ENCODE peak calls at places on chromosomes 7 and 10, in nine cellular contexts. W is PC-3, D is Karpas-422, P is GM23248, N is HCT116, Z is GM23338, J is OCI-LY7, U is MM.1S, H is hepatocyte. R is an unnamed sample. For H3K9me2, the result is how much of the 10 kb centered on the place peaks cover.

GRCh38 chr10:73625004-73625883 is 16.0 kb downstream of the MYOZ1 start:
- DNase-seq in P (peak), N (no peak), U (peak), W (peak), D (peak), Z (peak), H (peak), J (peak), R (peak)

GRCh38 chr7:50564630-50565558 is at the start of gene DDC:
- DNase-seq in P (no peak), U (no peak), D (no peak), H (peak), Z (no peak), N (no peak), W (no peak), J (no peak), R (no peak)

GRCh38 chr7:76244781-76245391 is 43.2 kb downstream of the SRRM3 start:
- DNase-seq in P (no peak), W (no peak), D (no peak), U (no peak), J (no peak), Z (no peak), N (no peak), H (no peak), R (no peak)

GRCh38 chr10:93458821-93459257 is 23.3 kb downstream of the MYOF start:
- DNase-seq in W (peak), P (peak), D (no peak), H (peak), U (no peak), Z (peak), N (peak), J (no peak), R (peak)

GRCh38 chr7:115338016-115338415 is 416.1 kb downstream of the MDFIC start:
- DNase-seq in U (no peak), Z (no peak), W (no peak), J (no peak), H (no peak), N (no peak), P (no peak), D (no peak), R (no peak)

GRCh38 chr7:94223375-94224084 is 171.2 kb upstream of the COL1A2 start:
- DNase-seq in H (peak), U (no peak), P (peak), Z (peak), W (peak), N (peak), D (no peak), J (peak), R (peak)

GRCh38 chr7:157864911-157865310 is 528.1 kb downstream of the DNAJB6 start:
- DNase-seq in J (no peak), U (no peak), H (no peak), W (no peak), P (no peak), N (no peak), Z (no peak), D (no peak), R (no peak)

GRCh38 chr10:97673736-97674525 is 13.1 kb downstream of the AVPI1 start:
- DNase-seq in D (no peak), N (no peak), U (no peak), W (peak), J (no peak), P (peak), H (no peak), Z (no peak), R (no peak)

GRCh38 chr10:93695720-93696119 is 6.7 kb downstream of the FRA10AC1 start:
- DNase-seq in W (no peak), P (no peak), D (no peak), Z (no peak), J (no peak), N (no peak), U (no peak), H (no peak), R (no peak)

GRCh38 chr7:157689269-157690057 is 352.7 kb downstream of the DNAJB6 start:
- DNase-seq in Z (no peak), N (no peak), D (no peak), H (no peak), U (no peak), J (no peak), W (no peak), P (no peak), R (no peak)

GRCh38 chr7:68309806-68310205 is 1288.5 kb upstream of the AUTS2 start:
- DNase-seq in H (no peak), P (no peak), D (no peak), U (no peak), Z (no peak), N (no peak), J (no peak), W (no peak), R (no peak)

GRCh38 chr10:123295644-123296043 is 141.4 kb downstream of the BUB3 start:
- DNase-seq in U (no peak), P (no peak), D (peak), W (no peak), H (no peak), Z (no peak), J (peak), N (no peak), R (no peak)

GRCh38 chr10:61332506-61332905 is 120.7 kb downstream of the TMEM26 start:
- DNase-seq in H (peak), J (no peak), N (no peak), P (no peak), Z (no peak), W (peak), U (no peak), D (no peak), R (no peak)

GRCh38 chr7:118629898-118630469 is 405.5 kb downstream of the ANKRD7 start:
- DNase-seq in W (no peak), U (no peak), H (no peak), D (no peak), P (no peak), J (no peak), Z (peak), N (no peak), R (no peak)

GRCh38 chr10:22649390-22649841 is 65.0 kb downstream of the PIP4K2A start:
- DNase-seq in J (no peak), H (no peak), N (no peak), D (no peak), U (no peak), Z (no peak), W (no peak), P (no peak), R (no peak)

GRCh38 chr7:102418603-102419002 is 14.8 kb upstream of the ORAI2 start:
- DNase-seq in N (no peak), H (no peak), P (no peak), W (no peak), D (no peak), Z (no peak), U (no peak), J (no peak), R (no peak)

GRCh38 chr10:86757110-86757790 is 831 bp downstream of the BMPR1A start:
- DNase-seq in Z (peak), U (no peak), P (peak), N (peak), H (peak), J (no peak), W (peak), D (no peak), R (peak)

GRCh38 chr10:9243861-9244515 is 1189.5 kb downstream of the GATA3 start:
- DNase-seq in D (no peak), J (no peak), W (no peak), Z (no peak), U (no peak), H (no peak), N (no peak), P (no peak), R (no peak)

GRCh38 chr10:45451407-45451806 is 77.4 kb downstream of the ALOX5 start:
- DNase-seq in D (no peak), U (no peak), Z (no peak), P (no peak), H (no peak), W (no peak), N (no peak), J (no peak), R (no peak)

GRCh38 chr10:43212043-43212721 is 54.7 kb downstream of the RASGEF1A start:
- DNase-seq in J (no peak), U (no peak), D (no peak), W (no peak), H (no peak), Z (no peak), N (no peak), P (no peak), R (no peak)
- H3K9me2 ChIP-seq in J (under half), U (under half), D (under half), W (under half), H (under half), Z (under half), N (under half), P (under half), R (under half)

DNA sequence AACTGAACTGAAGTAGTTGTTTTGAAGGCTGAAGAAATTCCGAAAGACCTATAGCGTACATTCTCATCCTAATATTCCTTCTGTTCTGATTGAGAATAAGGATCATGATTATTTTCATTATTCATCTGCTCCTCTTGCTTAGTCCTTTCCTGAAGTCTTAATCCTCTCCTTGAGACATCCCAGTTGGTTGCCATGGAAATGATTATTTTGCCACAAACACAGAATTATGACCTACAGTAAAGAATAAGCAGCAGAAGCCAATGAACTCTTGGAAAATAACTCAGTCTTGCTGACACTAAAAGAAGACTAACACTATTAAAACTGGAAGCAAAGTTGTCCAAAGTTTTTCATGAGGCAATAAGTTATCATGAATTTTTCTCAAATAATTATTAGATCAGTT is 47.8 kb upstream of the JAZF1 start:
- DNase-seq in J (no peak), Z (no peak), D (no peak), W (no peak), P (peak), U (no peak), N (no peak), H (peak), R (no peak)
- H3K9me2 ChIP-seq in J (under half), Z (under half), D (under half), W (under half), P (under half), U (under half), N (under half), H (under half), R (under half)

GRCh38 chr10:125066704-125067447 is 93.5 kb downstream of the CTBP2 start:
- DNase-seq in Z (no peak), D (no peak), N (no peak), W (no peak), J (no peak), P (no peak), H (no peak), U (no peak), R (no peak)
- H3K9me2 ChIP-seq in Z (under half), D (under half), N (under half), W (under half), J (under half), P (under half), H (under half), U (under half), R (under half)

DNA sequence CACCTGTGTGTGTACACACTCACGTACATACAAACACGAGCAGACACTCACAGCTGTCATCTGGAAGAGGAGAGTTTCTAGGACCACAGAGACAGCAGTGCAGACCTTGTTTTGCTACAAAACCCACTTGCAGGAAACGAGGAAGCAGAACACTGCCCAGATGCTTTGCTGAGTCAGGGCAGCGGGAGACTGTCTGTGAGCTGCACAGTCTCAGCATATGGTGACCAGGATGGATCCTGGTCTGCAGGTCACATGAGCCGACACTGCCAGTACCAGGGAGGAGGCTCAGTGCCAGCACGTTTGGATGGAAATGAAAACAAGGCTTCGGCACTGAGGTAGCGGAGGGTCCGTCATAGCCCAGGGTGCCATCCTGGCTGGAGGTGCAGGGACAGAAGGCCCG is 117.6 kb upstream of the DPP6 start:
- DNase-seq in P (no peak), Z (no peak), D (no peak), H (no peak), J (no peak), U (peak), W (no peak), N (no peak), R (no peak)
- H3K9me2 ChIP-seq in P (under half), Z (under half), D (under half), H (under half), J (under half), U (under half), W (under half), N (under half), R (under half)

DNA sequence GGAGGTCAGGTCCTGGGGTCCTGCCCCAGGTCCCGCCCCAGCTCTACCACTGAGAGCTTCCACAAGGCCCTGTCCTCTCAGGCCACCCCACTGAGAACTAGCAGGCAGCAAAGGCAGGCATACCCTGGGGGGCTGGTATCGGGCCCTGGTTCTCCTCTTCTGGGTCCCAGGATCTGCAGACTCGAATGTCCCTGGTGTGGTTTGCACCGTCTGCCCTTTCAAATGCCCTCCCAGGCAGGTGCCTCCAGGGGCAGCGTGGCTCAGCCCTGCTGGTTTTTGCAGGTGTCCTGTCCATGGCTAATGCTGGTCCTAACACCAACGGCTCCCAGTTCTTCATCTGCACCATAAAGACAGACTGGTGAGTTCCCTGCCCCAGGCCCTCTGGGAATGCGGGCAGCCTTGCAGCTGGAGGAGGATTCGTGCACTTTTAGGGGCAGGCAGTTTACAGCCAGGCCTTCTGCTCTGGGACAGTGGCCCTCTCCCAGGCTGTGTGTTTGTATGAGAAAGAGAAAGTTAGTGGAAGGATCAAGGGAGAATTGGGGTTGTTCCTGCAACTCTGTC is 4.8 kb downstream of the PPIF start:
- DNase-seq in P (no peak), Z (no peak), D (no peak), J (no peak), H (no peak), W (no peak), N (no peak), U (no peak), R (no peak)
- H3K9me2 ChIP-seq in P (under half), Z (under half), D (under half), J (under half), H (under half), W (under half), N (under half), U (under half), R (under half)

GRCh38 chr7:74633451-74633921 is 24.0 kb upstream of the GTF2I start:
- DNase-seq in W (no peak), P (no peak), J (no peak), D (no peak), H (no peak), N (no peak), Z (no peak), U (no peak), R (peak)

DNA sequence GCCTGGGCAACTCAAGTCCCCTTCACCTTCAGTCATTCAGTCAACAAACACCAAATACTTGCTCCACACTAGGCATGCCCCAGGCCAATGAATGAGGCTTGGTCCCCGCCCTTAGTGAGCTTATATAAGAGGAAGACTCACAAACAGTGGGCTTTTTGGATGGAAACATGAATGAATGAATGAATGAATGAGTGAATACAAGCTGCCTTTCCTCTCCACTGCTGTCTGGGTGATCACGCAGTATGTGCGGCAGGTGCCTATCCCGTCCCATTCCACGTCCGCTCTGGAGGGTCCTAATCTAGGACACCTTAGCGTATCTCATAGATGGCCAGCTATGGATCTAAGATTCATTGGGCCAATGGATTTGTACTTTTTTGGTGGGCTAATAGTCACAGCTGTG is 19.8 kb upstream of the GTF2I start:
- DNase-seq in Z (no peak), H (no peak), N (no peak), U (no peak), W (peak), P (no peak), D (no peak), J (no peak), R (no peak)
- H3K9me2 ChIP-seq in Z (under half), H (under half), N (under half), U (under half), W (under half), P (under half), D (under half), J (under half), R (under half)

DNA sequence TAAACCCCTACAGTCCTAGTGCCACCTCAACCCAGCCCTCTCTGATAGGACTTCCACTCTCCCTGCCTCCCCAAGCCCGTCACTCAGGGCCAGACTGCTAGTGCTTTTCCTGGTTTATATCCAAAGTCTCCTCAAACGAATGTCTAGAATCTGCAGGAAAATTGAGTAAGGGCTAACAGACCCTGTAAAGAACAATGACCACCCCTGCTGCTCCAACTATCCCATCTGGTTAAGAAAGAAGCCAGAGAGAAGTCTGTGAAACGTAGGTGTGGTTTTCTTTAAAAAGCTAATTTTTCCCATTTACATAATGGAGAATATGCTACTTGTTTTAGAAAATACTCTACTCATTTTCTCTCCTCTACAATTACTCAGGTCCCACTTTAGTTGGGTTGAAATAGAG is 72.5 kb downstream of the FAM13C start:
- DNase-seq in Z (peak), H (no peak), D (no peak), W (no peak), N (no peak), J (no peak), U (no peak), P (no peak), R (no peak)
- H3K9me2 ChIP-seq in Z (under half), H (under half), D (under half), W (under half), N (under half), J (under half), U (under half), P (under half), R (under half)

GRCh38 chr10:13862541-13863233 is 275.9 kb downstream of the PRPF18 start:
- DNase-seq in W (peak), J (no peak), Z (no peak), N (no peak), D (no peak), U (no peak), H (no peak), P (no peak), R (no peak)
- H3K9me2 ChIP-seq in W (under half), J (under half), Z (under half), N (under half), D (under half), U (under half), H (under half), P (under half), R (under half)

R was measured in PC-9.